ENCODE peak calls at places on chromosome 6, in ten cellular contexts. One of them, this sample, is unnamed.

GRCh38 chr6:142697912-142698311 is 247.1 kb downstream of the HIVEP2 start:
- DNase-seq in activated CD4-positive, alpha-beta T cell treated with anti-CD3 and anti-CD28 coated beads, Interleukin-2, amount 50 U/mL, for 1 hour: no peak
- DNase-seq in neural progenitor cell: no peak
- DNase-seq in hippocampal formation: no peak
- DNase-seq in activated naive CD4-positive, alpha-beta T cell treated with anti-CD3 and anti-CD28 coated beads, Interleukin-2, amount 10 ng/mL, durations not matched to agents 7 days and 5 days: no peak
- DNase-seq in activated CD8-positive, alpha-beta memory T cell treated with anti-CD3 and anti-CD28 coated beads for 4 hours: no peak
- DNase-seq in left colon: no peak
- DNase-seq in AG20443: no peak
- DNase-seq in activated CD8-positive, alpha-beta T cell treated with anti-CD3 and anti-CD28 coated beads, Interleukin-2, amount 10 ng/mL, durations not matched to agents 7 days and 5 days: no peak
- DNase-seq in activated T-helper 1 cell treated with anti-CD3 and anti-CD28 coated beads, Interleukin-2, amount 50 U/mL, for 16 hours: no peak
- DNase-seq in this sample: no peak

GRCh38 chr6:24743265-24743943 is 24.4 kb upstream of the C6orf62 start:
- DNase-seq in activated CD4-positive, alpha-beta T cell treated with anti-CD3 and anti-CD28 coated beads, Interleukin-2, amount 50 U/mL, for 1 hour: no peak
- DNase-seq in neural progenitor cell: no peak
- DNase-seq in hippocampal formation: no peak
- DNase-seq in activated naive CD4-positive, alpha-beta T cell treated with anti-CD3 and anti-CD28 coated beads, Interleukin-2, amount 10 ng/mL, durations not matched to agents 7 days and 5 days: no peak
- DNase-seq in activated CD8-positive, alpha-beta memory T cell treated with anti-CD3 and anti-CD28 coated beads for 4 hours: no peak
- DNase-seq in left colon: no peak
- DNase-seq in AG20443: peak
- DNase-seq in activated CD8-positive, alpha-beta T cell treated with anti-CD3 and anti-CD28 coated beads, Interleukin-2, amount 10 ng/mL, durations not matched to agents 7 days and 5 days: no peak
- DNase-seq in activated T-helper 1 cell treated with anti-CD3 and anti-CD28 coated beads, Interleukin-2, amount 50 U/mL, for 16 hours: no peak
- DNase-seq in this sample: peak

GRCh38 chr6:134908906-134909516 is 40.9 kb downstream of the ALDH8A1 start:
- DNase-seq in activated CD4-positive, alpha-beta T cell treated with anti-CD3 and anti-CD28 coated beads, Interleukin-2, amount 50 U/mL, for 1 hour: no peak
- DNase-seq in neural progenitor cell: no peak
- DNase-seq in hippocampal formation: no peak
- DNase-seq in activated naive CD4-positive, alpha-beta T cell treated with anti-CD3 and anti-CD28 coated beads, Interleukin-2, amount 10 ng/mL, durations not matched to agents 7 days and 5 days: peak
- DNase-seq in activated CD8-positive, alpha-beta memory T cell treated with anti-CD3 and anti-CD28 coated beads for 4 hours: no peak
- DNase-seq in left colon: peak
- DNase-seq in AG20443: peak
- DNase-seq in activated CD8-positive, alpha-beta T cell treated with anti-CD3 and anti-CD28 coated beads, Interleukin-2, amount 10 ng/mL, durations not matched to agents 7 days and 5 days: peak
- DNase-seq in activated T-helper 1 cell treated with anti-CD3 and anti-CD28 coated beads, Interleukin-2, amount 50 U/mL, for 16 hours: no peak
- DNase-seq in this sample: peak

GRCh38 chr6:3438190-3439167 is 18.4 kb downstream of the SLC22A23 start:
- DNase-seq in activated CD4-positive, alpha-beta T cell treated with anti-CD3 and anti-CD28 coated beads, Interleukin-2, amount 50 U/mL, for 1 hour: no peak
- DNase-seq in neural progenitor cell: no peak
- DNase-seq in hippocampal formation: no peak
- DNase-seq in activated naive CD4-positive, alpha-beta T cell treated with anti-CD3 and anti-CD28 coated beads, Interleukin-2, amount 10 ng/mL, durations not matched to agents 7 days and 5 days: no peak
- DNase-seq in activated CD8-positive, alpha-beta memory T cell treated with anti-CD3 and anti-CD28 coated beads for 4 hours: no peak
- DNase-seq in left colon: peak
- DNase-seq in AG20443: no peak
- DNase-seq in activated CD8-positive, alpha-beta T cell treated with anti-CD3 and anti-CD28 coated beads, Interleukin-2, amount 10 ng/mL, durations not matched to agents 7 days and 5 days: no peak
- DNase-seq in activated T-helper 1 cell treated with anti-CD3 and anti-CD28 coated beads, Interleukin-2, amount 50 U/mL, for 16 hours: no peak
- DNase-seq in this sample: peak

GRCh38 chr6:159977242-159978214 is 8.6 kb downstream of the IGF2R start:
- DNase-seq in activated CD4-positive, alpha-beta T cell treated with anti-CD3 and anti-CD28 coated beads, Interleukin-2, amount 50 U/mL, for 1 hour: no peak
- DNase-seq in neural progenitor cell: peak
- DNase-seq in hippocampal formation: no peak
- DNase-seq in activated naive CD4-positive, alpha-beta T cell treated with anti-CD3 and anti-CD28 coated beads, Interleukin-2, amount 10 ng/mL, durations not matched to agents 7 days and 5 days: no peak
- DNase-seq in activated CD8-positive, alpha-beta memory T cell treated with anti-CD3 and anti-CD28 coated beads for 4 hours: no peak
- DNase-seq in left colon: no peak
- DNase-seq in AG20443: peak
- DNase-seq in activated CD8-positive, alpha-beta T cell treated with anti-CD3 and anti-CD28 coated beads, Interleukin-2, amount 10 ng/mL, durations not matched to agents 7 days and 5 days: no peak
- DNase-seq in activated T-helper 1 cell treated with anti-CD3 and anti-CD28 coated beads, Interleukin-2, amount 50 U/mL, for 16 hours: no peak
- DNase-seq in this sample: peak

GRCh38 chr6:129440691-129441090 is 269.3 kb downstream of the ARHGAP18 start:
- DNase-seq in activated CD4-positive, alpha-beta T cell treated with anti-CD3 and anti-CD28 coated beads, Interleukin-2, amount 50 U/mL, for 1 hour: no peak
- DNase-seq in neural progenitor cell: peak
- DNase-seq in hippocampal formation: no peak
- DNase-seq in activated naive CD4-positive, alpha-beta T cell treated with anti-CD3 and anti-CD28 coated beads, Interleukin-2, amount 10 ng/mL, durations not matched to agents 7 days and 5 days: no peak
- DNase-seq in activated CD8-positive, alpha-beta memory T cell treated with anti-CD3 and anti-CD28 coated beads for 4 hours: no peak
- DNase-seq in left colon: no peak
- DNase-seq in AG20443: peak
- DNase-seq in activated CD8-positive, alpha-beta T cell treated with anti-CD3 and anti-CD28 coated beads, Interleukin-2, amount 10 ng/mL, durations not matched to agents 7 days and 5 days: no peak
- DNase-seq in activated T-helper 1 cell treated with anti-CD3 and anti-CD28 coated beads, Interleukin-2, amount 50 U/mL, for 16 hours: no peak
- DNase-seq in this sample: no peak

GRCh38 chr6:143674466-143675114 is 3.2 kb upstream of the PHACTR2 start:
- DNase-seq in activated CD4-positive, alpha-beta T cell treated with anti-CD3 and anti-CD28 coated beads, Interleukin-2, amount 50 U/mL, for 1 hour: no peak
- DNase-seq in neural progenitor cell: peak
- DNase-seq in hippocampal formation: no peak
- DNase-seq in activated naive CD4-positive, alpha-beta T cell treated with anti-CD3 and anti-CD28 coated beads, Interleukin-2, amount 10 ng/mL, durations not matched to agents 7 days and 5 days: no peak
- DNase-seq in activated CD8-positive, alpha-beta memory T cell treated with anti-CD3 and anti-CD28 coated beads for 4 hours: no peak
- DNase-seq in left colon: no peak
- DNase-seq in AG20443: peak
- DNase-seq in activated CD8-positive, alpha-beta T cell treated with anti-CD3 and anti-CD28 coated beads, Interleukin-2, amount 10 ng/mL, durations not matched to agents 7 days and 5 days: no peak
- DNase-seq in activated T-helper 1 cell treated with anti-CD3 and anti-CD28 coated beads, Interleukin-2, amount 50 U/mL, for 16 hours: no peak
- DNase-seq in this sample: no peak

GRCh38 chr6:126650931-126651330 is 311.0 kb downstream of the CENPW start:
- DNase-seq in activated CD4-positive, alpha-beta T cell treated with anti-CD3 and anti-CD28 coated beads, Interleukin-2, amount 50 U/mL, for 1 hour: no peak
- DNase-seq in neural progenitor cell: no peak
- DNase-seq in hippocampal formation: no peak
- DNase-seq in activated naive CD4-positive, alpha-beta T cell treated with anti-CD3 and anti-CD28 coated beads, Interleukin-2, amount 10 ng/mL, durations not matched to agents 7 days and 5 days: no peak
- DNase-seq in activated CD8-positive, alpha-beta memory T cell treated with anti-CD3 and anti-CD28 coated beads for 4 hours: no peak
- DNase-seq in left colon: no peak
- DNase-seq in AG20443: peak
- DNase-seq in activated CD8-positive, alpha-beta T cell treated with anti-CD3 and anti-CD28 coated beads, Interleukin-2, amount 10 ng/mL, durations not matched to agents 7 days and 5 days: no peak
- DNase-seq in activated T-helper 1 cell treated with anti-CD3 and anti-CD28 coated beads, Interleukin-2, amount 50 U/mL, for 16 hours: no peak
- DNase-seq in this sample: peak

GRCh38 chr6:21219241-21219640 is 374.3 kb upstream of the SOX4 start:
- DNase-seq in activated CD4-positive, alpha-beta T cell treated with anti-CD3 and anti-CD28 coated beads, Interleukin-2, amount 50 U/mL, for 1 hour: no peak
- DNase-seq in neural progenitor cell: no peak
- DNase-seq in hippocampal formation: no peak
- DNase-seq in activated naive CD4-positive, alpha-beta T cell treated with anti-CD3 and anti-CD28 coated beads, Interleukin-2, amount 10 ng/mL, durations not matched to agents 7 days and 5 days: no peak
- DNase-seq in activated CD8-positive, alpha-beta memory T cell treated with anti-CD3 and anti-CD28 coated beads for 4 hours: no peak
- DNase-seq in left colon: no peak
- DNase-seq in AG20443: no peak
- DNase-seq in activated CD8-positive, alpha-beta T cell treated with anti-CD3 and anti-CD28 coated beads, Interleukin-2, amount 10 ng/mL, durations not matched to agents 7 days and 5 days: no peak
- DNase-seq in activated T-helper 1 cell treated with anti-CD3 and anti-CD28 coated beads, Interleukin-2, amount 50 U/mL, for 16 hours: no peak
- DNase-seq in this sample: no peak

GRCh38 chr6:56346958-56347357 is 99.6 kb upstream of the COL21A1 start:
- DNase-seq in activated CD4-positive, alpha-beta T cell treated with anti-CD3 and anti-CD28 coated beads, Interleukin-2, amount 50 U/mL, for 1 hour: no peak
- DNase-seq in neural progenitor cell: peak
- DNase-seq in hippocampal formation: no peak
- DNase-seq in activated naive CD4-positive, alpha-beta T cell treated with anti-CD3 and anti-CD28 coated beads, Interleukin-2, amount 10 ng/mL, durations not matched to agents 7 days and 5 days: no peak
- DNase-seq in activated CD8-positive, alpha-beta memory T cell treated with anti-CD3 and anti-CD28 coated beads for 4 hours: no peak
- DNase-seq in left colon: no peak
- DNase-seq in AG20443: no peak
- DNase-seq in activated CD8-positive, alpha-beta T cell treated with anti-CD3 and anti-CD28 coated beads, Interleukin-2, amount 10 ng/mL, durations not matched to agents 7 days and 5 days: no peak
- DNase-seq in activated T-helper 1 cell treated with anti-CD3 and anti-CD28 coated beads, Interleukin-2, amount 50 U/mL, for 16 hours: no peak
- DNase-seq in this sample: no peak

GRCh38 chr6:87066449-87067288 is 28.2 kb downstream of the CGA start:
- DNase-seq in activated CD4-positive, alpha-beta T cell treated with anti-CD3 and anti-CD28 coated beads, Interleukin-2, amount 50 U/mL, for 1 hour: peak
- DNase-seq in neural progenitor cell: peak
- DNase-seq in hippocampal formation: peak
- DNase-seq in activated naive CD4-positive, alpha-beta T cell treated with anti-CD3 and anti-CD28 coated beads, Interleukin-2, amount 10 ng/mL, durations not matched to agents 7 days and 5 days: peak
- DNase-seq in activated CD8-positive, alpha-beta memory T cell treated with anti-CD3 and anti-CD28 coated beads for 4 hours: no peak
- DNase-seq in left colon: peak
- DNase-seq in AG20443: peak
- DNase-seq in activated CD8-positive, alpha-beta T cell treated with anti-CD3 and anti-CD28 coated beads, Interleukin-2, amount 10 ng/mL, durations not matched to agents 7 days and 5 days: peak
- DNase-seq in activated T-helper 1 cell treated with anti-CD3 and anti-CD28 coated beads, Interleukin-2, amount 50 U/mL, for 16 hours: no peak
- DNase-seq in this sample: peak

GRCh38 chr6:157333537-157333936 is 10.2 kb upstream of the TMEM242 start:
- DNase-seq in activated CD4-positive, alpha-beta T cell treated with anti-CD3 and anti-CD28 coated beads, Interleukin-2, amount 50 U/mL, for 1 hour: no peak
- DNase-seq in neural progenitor cell: no peak
- DNase-seq in hippocampal formation: no peak
- DNase-seq in activated naive CD4-positive, alpha-beta T cell treated with anti-CD3 and anti-CD28 coated beads, Interleukin-2, amount 10 ng/mL, durations not matched to agents 7 days and 5 days: no peak
- DNase-seq in activated CD8-positive, alpha-beta memory T cell treated with anti-CD3 and anti-CD28 coated beads for 4 hours: no peak
- DNase-seq in left colon: no peak
- DNase-seq in AG20443: no peak
- DNase-seq in activated CD8-positive, alpha-beta T cell treated with anti-CD3 and anti-CD28 coated beads, Interleukin-2, amount 10 ng/mL, durations not matched to agents 7 days and 5 days: no peak
- DNase-seq in activated T-helper 1 cell treated with anti-CD3 and anti-CD28 coated beads, Interleukin-2, amount 50 U/mL, for 16 hours: no peak
- DNase-seq in this sample: no peak

GRCh38 chr6:159679091-159680077 is 13.7 kb downstream of the SOD2 start:
- DNase-seq in activated CD4-positive, alpha-beta T cell treated with anti-CD3 and anti-CD28 coated beads, Interleukin-2, amount 50 U/mL, for 1 hour: no peak
- DNase-seq in neural progenitor cell: no peak
- DNase-seq in hippocampal formation: no peak
- DNase-seq in activated naive CD4-positive, alpha-beta T cell treated with anti-CD3 and anti-CD28 coated beads, Interleukin-2, amount 10 ng/mL, durations not matched to agents 7 days and 5 days: no peak
- DNase-seq in activated CD8-positive, alpha-beta memory T cell treated with anti-CD3 and anti-CD28 coated beads for 4 hours: no peak
- DNase-seq in left colon: no peak
- DNase-seq in AG20443: peak
- DNase-seq in activated CD8-positive, alpha-beta T cell treated with anti-CD3 and anti-CD28 coated beads, Interleukin-2, amount 10 ng/mL, durations not matched to agents 7 days and 5 days: no peak
- DNase-seq in activated T-helper 1 cell treated with anti-CD3 and anti-CD28 coated beads, Interleukin-2, amount 50 U/mL, for 16 hours: no peak
- DNase-seq in this sample: no peak

GRCh38 chr6:116371384-116372209 is 850 bp downstream of the DSE start:
- DNase-seq in activated CD4-positive, alpha-beta T cell treated with anti-CD3 and anti-CD28 coated beads, Interleukin-2, amount 50 U/mL, for 1 hour: peak
- DNase-seq in neural progenitor cell: peak
- DNase-seq in hippocampal formation: peak
- DNase-seq in activated naive CD4-positive, alpha-beta T cell treated with anti-CD3 and anti-CD28 coated beads, Interleukin-2, amount 10 ng/mL, durations not matched to agents 7 days and 5 days: peak
- DNase-seq in activated CD8-positive, alpha-beta memory T cell treated with anti-CD3 and anti-CD28 coated beads for 4 hours: no peak
- DNase-seq in left colon: peak
- DNase-seq in AG20443: peak
- DNase-seq in activated CD8-positive, alpha-beta T cell treated with anti-CD3 and anti-CD28 coated beads, Interleukin-2, amount 10 ng/mL, durations not matched to agents 7 days and 5 days: no peak
- DNase-seq in activated T-helper 1 cell treated with anti-CD3 and anti-CD28 coated beads, Interleukin-2, amount 50 U/mL, for 16 hours: no peak
- DNase-seq in this sample: peak

GRCh38 chr6:32081168-32081624 is 27.9 kb downstream of the TNXB start:
- DNase-seq in activated CD4-positive, alpha-beta T cell treated with anti-CD3 and anti-CD28 coated beads, Interleukin-2, amount 50 U/mL, for 1 hour: no peak
- DNase-seq in neural progenitor cell: no peak
- DNase-seq in hippocampal formation: no peak
- DNase-seq in activated naive CD4-positive, alpha-beta T cell treated with anti-CD3 and anti-CD28 coated beads, Interleukin-2, amount 10 ng/mL, durations not matched to agents 7 days and 5 days: no peak
- DNase-seq in activated CD8-positive, alpha-beta memory T cell treated with anti-CD3 and anti-CD28 coated beads for 4 hours: no peak
- DNase-seq in left colon: peak
- DNase-seq in AG20443: peak
- DNase-seq in activated CD8-positive, alpha-beta T cell treated with anti-CD3 and anti-CD28 coated beads, Interleukin-2, amount 10 ng/mL, durations not matched to agents 7 days and 5 days: no peak
- DNase-seq in activated T-helper 1 cell treated with anti-CD3 and anti-CD28 coated beads, Interleukin-2, amount 50 U/mL, for 16 hours: no peak
- DNase-seq in this sample: peak

GRCh38 chr6:108210557-108210956 is 44.7 kb downstream of the NR2E1 start:
- DNase-seq in activated CD4-positive, alpha-beta T cell treated with anti-CD3 and anti-CD28 coated beads, Interleukin-2, amount 50 U/mL, for 1 hour: no peak
- DNase-seq in neural progenitor cell: no peak
- DNase-seq in hippocampal formation: no peak
- DNase-seq in activated naive CD4-positive, alpha-beta T cell treated with anti-CD3 and anti-CD28 coated beads, Interleukin-2, amount 10 ng/mL, durations not matched to agents 7 days and 5 days: no peak
- DNase-seq in activated CD8-positive, alpha-beta memory T cell treated with anti-CD3 and anti-CD28 coated beads for 4 hours: no peak
- DNase-seq in left colon: no peak
- DNase-seq in AG20443: no peak
- DNase-seq in activated CD8-positive, alpha-beta T cell treated with anti-CD3 and anti-CD28 coated beads, Interleukin-2, amount 10 ng/mL, durations not matched to agents 7 days and 5 days: no peak
- DNase-seq in activated T-helper 1 cell treated with anti-CD3 and anti-CD28 coated beads, Interleukin-2, amount 50 U/mL, for 16 hours: no peak
- DNase-seq in this sample: no peak

GRCh38 chr6:43282060-43282459 is 16.0 kb upstream of the SLC22A7 start:
- DNase-seq in activated CD4-positive, alpha-beta T cell treated with anti-CD3 and anti-CD28 coated beads, Interleukin-2, amount 50 U/mL, for 1 hour: no peak
- DNase-seq in neural progenitor cell: no peak
- DNase-seq in hippocampal formation: no peak
- DNase-seq in activated naive CD4-positive, alpha-beta T cell treated with anti-CD3 and anti-CD28 coated beads, Interleukin-2, amount 10 ng/mL, durations not matched to agents 7 days and 5 days: no peak
- DNase-seq in activated CD8-positive, alpha-beta memory T cell treated with anti-CD3 and anti-CD28 coated beads for 4 hours: no peak
- DNase-seq in left colon: no peak
- DNase-seq in AG20443: no peak
- DNase-seq in activated CD8-positive, alpha-beta T cell treated with anti-CD3 and anti-CD28 coated beads, Interleukin-2, amount 10 ng/mL, durations not matched to agents 7 days and 5 days: no peak
- DNase-seq in activated T-helper 1 cell treated with anti-CD3 and anti-CD28 coated beads, Interleukin-2, amount 50 U/mL, for 16 hours: no peak
- DNase-seq in this sample: no peak

GRCh38 chr6:40036186-40036585 is 101.9 kb upstream of the MOCS1 start:
- DNase-seq in activated CD4-positive, alpha-beta T cell treated with anti-CD3 and anti-CD28 coated beads, Interleukin-2, amount 50 U/mL, for 1 hour: no peak
- DNase-seq in neural progenitor cell: no peak
- DNase-seq in hippocampal formation: no peak
- DNase-seq in activated naive CD4-positive, alpha-beta T cell treated with anti-CD3 and anti-CD28 coated beads, Interleukin-2, amount 10 ng/mL, durations not matched to agents 7 days and 5 days: no peak
- DNase-seq in activated CD8-positive, alpha-beta memory T cell treated with anti-CD3 and anti-CD28 coated beads for 4 hours: no peak
- DNase-seq in left colon: no peak
- DNase-seq in AG20443: no peak
- DNase-seq in activated CD8-positive, alpha-beta T cell treated with anti-CD3 and anti-CD28 coated beads, Interleukin-2, amount 10 ng/mL, durations not matched to agents 7 days and 5 days: no peak
- DNase-seq in activated T-helper 1 cell treated with anti-CD3 and anti-CD28 coated beads, Interleukin-2, amount 50 U/mL, for 16 hours: no peak
- DNase-seq in this sample: no peak

GRCh38 chr6:70108230-70108629 is 194.7 kb downstream of the COL9A1 start:
- DNase-seq in activated CD4-positive, alpha-beta T cell treated with anti-CD3 and anti-CD28 coated beads, Interleukin-2, amount 50 U/mL, for 1 hour: no peak
- DNase-seq in neural progenitor cell: peak
- DNase-seq in hippocampal formation: no peak
- DNase-seq in activated naive CD4-positive, alpha-beta T cell treated with anti-CD3 and anti-CD28 coated beads, Interleukin-2, amount 10 ng/mL, durations not matched to agents 7 days and 5 days: no peak
- DNase-seq in activated CD8-positive, alpha-beta memory T cell treated with anti-CD3 and anti-CD28 coated beads for 4 hours: no peak
- DNase-seq in left colon: no peak
- DNase-seq in AG20443: peak
- DNase-seq in activated CD8-positive, alpha-beta T cell treated with anti-CD3 and anti-CD28 coated beads, Interleukin-2, amount 10 ng/mL, durations not matched to agents 7 days and 5 days: no peak
- DNase-seq in activated T-helper 1 cell treated with anti-CD3 and anti-CD28 coated beads, Interleukin-2, amount 50 U/mL, for 16 hours: no peak
- DNase-seq in this sample: peak

GRCh38 chr6:81743649-81744048 is 8.8 kb downstream of the TENT5A start:
- DNase-seq in activated CD4-positive, alpha-beta T cell treated with anti-CD3 and anti-CD28 coated beads, Interleukin-2, amount 50 U/mL, for 1 hour: no peak
- DNase-seq in neural progenitor cell: no peak
- DNase-seq in hippocampal formation: no peak
- DNase-seq in activated naive CD4-positive, alpha-beta T cell treated with anti-CD3 and anti-CD28 coated beads, Interleukin-2, amount 10 ng/mL, durations not matched to agents 7 days and 5 days: no peak
- DNase-seq in activated CD8-positive, alpha-beta memory T cell treated with anti-CD3 and anti-CD28 coated beads for 4 hours: no peak
- DNase-seq in left colon: no peak
- DNase-seq in AG20443: no peak
- DNase-seq in activated CD8-positive, alpha-beta T cell treated with anti-CD3 and anti-CD28 coated beads, Interleukin-2, amount 10 ng/mL, durations not matched to agents 7 days and 5 days: no peak
- DNase-seq in activated T-helper 1 cell treated with anti-CD3 and anti-CD28 coated beads, Interleukin-2, amount 50 U/mL, for 16 hours: no peak
- DNase-seq in this sample: no peak

GRCh38 chr6:90860822-90861601 is 274.1 kb upstream of the MAP3K7 start:
- DNase-seq in activated CD4-positive, alpha-beta T cell treated with anti-CD3 and anti-CD28 coated beads, Interleukin-2, amount 50 U/mL, for 1 hour: no peak
- DNase-seq in neural progenitor cell: no peak
- DNase-seq in hippocampal formation: no peak
- DNase-seq in activated naive CD4-positive, alpha-beta T cell treated with anti-CD3 and anti-CD28 coated beads, Interleukin-2, amount 10 ng/mL, durations not matched to agents 7 days and 5 days: no peak
- DNase-seq in activated CD8-positive, alpha-beta memory T cell treated with anti-CD3 and anti-CD28 coated beads for 4 hours: no peak
- DNase-seq in left colon: no peak
- DNase-seq in AG20443: peak
- DNase-seq in activated CD8-positive, alpha-beta T cell treated with anti-CD3 and anti-CD28 coated beads, Interleukin-2, amount 10 ng/mL, durations not matched to agents 7 days and 5 days: no peak
- DNase-seq in activated T-helper 1 cell treated with anti-CD3 and anti-CD28 coated beads, Interleukin-2, amount 50 U/mL, for 16 hours: no peak
- DNase-seq in this sample: no peak

GRCh38 chr6:148509789-148510581 is 167.3 kb downstream of the SASH1 start:
- DNase-seq in activated CD4-positive, alpha-beta T cell treated with anti-CD3 and anti-CD28 coated beads, Interleukin-2, amount 50 U/mL, for 1 hour: no peak
- DNase-seq in neural progenitor cell: no peak
- DNase-seq in hippocampal formation: peak
- DNase-seq in activated naive CD4-positive, alpha-beta T cell treated with anti-CD3 and anti-CD28 coated beads, Interleukin-2, amount 10 ng/mL, durations not matched to agents 7 days and 5 days: no peak
- DNase-seq in activated CD8-positive, alpha-beta memory T cell treated with anti-CD3 and anti-CD28 coated beads for 4 hours: no peak
- DNase-seq in left colon: peak
- DNase-seq in AG20443: peak
- DNase-seq in activated CD8-positive, alpha-beta T cell treated with anti-CD3 and anti-CD28 coated beads, Interleukin-2, amount 10 ng/mL, durations not matched to agents 7 days and 5 days: no peak
- DNase-seq in activated T-helper 1 cell treated with anti-CD3 and anti-CD28 coated beads, Interleukin-2, amount 50 U/mL, for 16 hours: no peak
- DNase-seq in this sample: peak

GRCh38 chr6:18496462-18496861 is 109.3 kb downstream of the RNF144B start:
- DNase-seq in activated CD4-positive, alpha-beta T cell treated with anti-CD3 and anti-CD28 coated beads, Interleukin-2, amount 50 U/mL, for 1 hour: no peak
- DNase-seq in neural progenitor cell: no peak
- DNase-seq in hippocampal formation: no peak
- DNase-seq in activated naive CD4-positive, alpha-beta T cell treated with anti-CD3 and anti-CD28 coated beads, Interleukin-2, amount 10 ng/mL, durations not matched to agents 7 days and 5 days: no peak
- DNase-seq in activated CD8-positive, alpha-beta memory T cell treated with anti-CD3 and anti-CD28 coated beads for 4 hours: no peak
- DNase-seq in left colon: no peak
- DNase-seq in AG20443: no peak
- DNase-seq in activated CD8-positive, alpha-beta T cell treated with anti-CD3 and anti-CD28 coated beads, Interleukin-2, amount 10 ng/mL, durations not matched to agents 7 days and 5 days: no peak
- DNase-seq in activated T-helper 1 cell treated with anti-CD3 and anti-CD28 coated beads, Interleukin-2, amount 50 U/mL, for 16 hours: no peak
- DNase-seq in this sample: no peak

GRCh38 chr6:28838289-28838633 is 85.5 kb downstream of the TRIM27 start:
- DNase-seq in activated CD4-positive, alpha-beta T cell treated with anti-CD3 and anti-CD28 coated beads, Interleukin-2, amount 50 U/mL, for 1 hour: peak
- DNase-seq in neural progenitor cell: peak
- DNase-seq in hippocampal formation: peak
- DNase-seq in activated naive CD4-positive, alpha-beta T cell treated with anti-CD3 and anti-CD28 coated beads, Interleukin-2, amount 10 ng/mL, durations not matched to agents 7 days and 5 days: peak
- DNase-seq in activated CD8-positive, alpha-beta memory T cell treated with anti-CD3 and anti-CD28 coated beads for 4 hours: peak
- DNase-seq in left colon: peak
- DNase-seq in AG20443: no peak
- DNase-seq in activated CD8-positive, alpha-beta T cell treated with anti-CD3 and anti-CD28 coated beads, Interleukin-2, amount 10 ng/mL, durations not matched to agents 7 days and 5 days: peak
- DNase-seq in activated T-helper 1 cell treated with anti-CD3 and anti-CD28 coated beads, Interleukin-2, amount 50 U/mL, for 16 hours: peak
- DNase-seq in this sample: no peak

GRCh38 chr6:15816661-15817060 is 153.8 kb upstream of the DTNBP1 start:
- DNase-seq in activated CD4-positive, alpha-beta T cell treated with anti-CD3 and anti-CD28 coated beads, Interleukin-2, amount 50 U/mL, for 1 hour: no peak
- DNase-seq in neural progenitor cell: no peak
- DNase-seq in hippocampal formation: no peak
- DNase-seq in activated naive CD4-positive, alpha-beta T cell treated with anti-CD3 and anti-CD28 coated beads, Interleukin-2, amount 10 ng/mL, durations not matched to agents 7 days and 5 days: no peak
- DNase-seq in activated CD8-positive, alpha-beta memory T cell treated with anti-CD3 and anti-CD28 coated beads for 4 hours: no peak
- DNase-seq in left colon: no peak
- DNase-seq in AG20443: no peak
- DNase-seq in activated CD8-positive, alpha-beta T cell treated with anti-CD3 and anti-CD28 coated beads, Interleukin-2, amount 10 ng/mL, durations not matched to agents 7 days and 5 days: no peak
- DNase-seq in activated T-helper 1 cell treated with anti-CD3 and anti-CD28 coated beads, Interleukin-2, amount 50 U/mL, for 16 hours: no peak
- DNase-seq in this sample: no peak

GRCh38 chr6:158939255-158940170 is 60.5 kb downstream of the RSPH3 start:
- DNase-seq in activated CD4-positive, alpha-beta T cell treated with anti-CD3 and anti-CD28 coated beads, Interleukin-2, amount 50 U/mL, for 1 hour: no peak
- DNase-seq in neural progenitor cell: peak
- DNase-seq in hippocampal formation: no peak
- DNase-seq in activated naive CD4-positive, alpha-beta T cell treated with anti-CD3 and anti-CD28 coated beads, Interleukin-2, amount 10 ng/mL, durations not matched to agents 7 days and 5 days: no peak
- DNase-seq in activated CD8-positive, alpha-beta memory T cell treated with anti-CD3 and anti-CD28 coated beads for 4 hours: no peak
- DNase-seq in left colon: peak
- DNase-seq in AG20443: no peak
- DNase-seq in activated CD8-positive, alpha-beta T cell treated with anti-CD3 and anti-CD28 coated beads, Interleukin-2, amount 10 ng/mL, durations not matched to agents 7 days and 5 days: no peak
- DNase-seq in activated T-helper 1 cell treated with anti-CD3 and anti-CD28 coated beads, Interleukin-2, amount 50 U/mL, for 16 hours: no peak
- DNase-seq in this sample: no peak

GRCh38 chr6:56842602-56843475 is 112.1 kb upstream of the BEND6 start:
- DNase-seq in activated CD4-positive, alpha-beta T cell treated with anti-CD3 and anti-CD28 coated beads, Interleukin-2, amount 50 U/mL, for 1 hour: no peak
- DNase-seq in neural progenitor cell: no peak
- DNase-seq in hippocampal formation: peak
- DNase-seq in activated naive CD4-positive, alpha-beta T cell treated with anti-CD3 and anti-CD28 coated beads, Interleukin-2, amount 10 ng/mL, durations not matched to agents 7 days and 5 days: peak
- DNase-seq in activated CD8-positive, alpha-beta memory T cell treated with anti-CD3 and anti-CD28 coated beads for 4 hours: no peak
- DNase-seq in left colon: no peak
- DNase-seq in AG20443: peak
- DNase-seq in activated CD8-positive, alpha-beta T cell treated with anti-CD3 and anti-CD28 coated beads, Interleukin-2, amount 10 ng/mL, durations not matched to agents 7 days and 5 days: no peak
- DNase-seq in activated T-helper 1 cell treated with anti-CD3 and anti-CD28 coated beads, Interleukin-2, amount 50 U/mL, for 16 hours: no peak
- DNase-seq in this sample: peak

GRCh38 chr6:110551088-110551487 is 74.7 kb upstream of the SLC22A16 start:
- DNase-seq in activated CD4-positive, alpha-beta T cell treated with anti-CD3 and anti-CD28 coated beads, Interleukin-2, amount 50 U/mL, for 1 hour: no peak
- DNase-seq in neural progenitor cell: no peak
- DNase-seq in hippocampal formation: no peak
- DNase-seq in activated naive CD4-positive, alpha-beta T cell treated with anti-CD3 and anti-CD28 coated beads, Interleukin-2, amount 10 ng/mL, durations not matched to agents 7 days and 5 days: no peak
- DNase-seq in activated CD8-positive, alpha-beta memory T cell treated with anti-CD3 and anti-CD28 coated beads for 4 hours: no peak
- DNase-seq in left colon: no peak
- DNase-seq in AG20443: no peak
- DNase-seq in activated CD8-positive, alpha-beta T cell treated with anti-CD3 and anti-CD28 coated beads, Interleukin-2, amount 10 ng/mL, durations not matched to agents 7 days and 5 days: no peak
- DNase-seq in activated T-helper 1 cell treated with anti-CD3 and anti-CD28 coated beads, Interleukin-2, amount 50 U/mL, for 16 hours: no peak
- DNase-seq in this sample: no peak

This sample was measured in AG08396.